ENCODE peak calls at places on chromosome 14, in ten cellular contexts. One of them, this sample, is unnamed.

GRCh38 chr14:89458713-89459112 is 41.7 kb upstream of the FOXN3 start:
- DNase-seq in CD4-positive, alpha-beta T cell: no peak
- DNase-seq in progenitor cell of endocrine pancreas: no peak
- DNase-seq in bronchial epithelial cell: no peak
- DNase-seq in NCI-H774: no peak
- DNase-seq in T-helper 17 cell: no peak
- DNase-seq in GM12878: no peak
- DNase-seq in NCI-H748 treated with DMSO at 0.1 percent for 48 hours: no peak
- DNase-seq in ACHN: no peak
- DNase-seq in keratinocyte: no peak
- DNase-seq in this sample: no peak

GRCh38 chr14:37637341-37637740 is 41.9 kb downstream of the TTC6 start:
- DNase-seq in CD4-positive, alpha-beta T cell: no peak
- DNase-seq in progenitor cell of endocrine pancreas: no peak
- DNase-seq in bronchial epithelial cell: no peak
- DNase-seq in NCI-H774: no peak
- DNase-seq in T-helper 17 cell: no peak
- DNase-seq in GM12878: no peak
- DNase-seq in NCI-H748 treated with DMSO at 0.1 percent for 48 hours: no peak
- DNase-seq in ACHN: no peak
- DNase-seq in keratinocyte: no peak
- DNase-seq in this sample: no peak

GRCh38 chr14:65098586-65098985 is 3.7 kb downstream of the MAX start:
- DNase-seq in CD4-positive, alpha-beta T cell: no peak
- DNase-seq in progenitor cell of endocrine pancreas: no peak
- DNase-seq in bronchial epithelial cell: no peak
- DNase-seq in NCI-H774: no peak
- DNase-seq in T-helper 17 cell: no peak
- DNase-seq in GM12878: peak; percentile 37
- DNase-seq in NCI-H748 treated with DMSO at 0.1 percent for 48 hours: no peak
- DNase-seq in ACHN: peak; percentile 60
- DNase-seq in keratinocyte: no peak
- DNase-seq in this sample: no peak

GRCh38 chr14:99035712-99036593 is 236.0 kb downstream of the BCL11B start:
- DNase-seq in CD4-positive, alpha-beta T cell: no peak
- DNase-seq in progenitor cell of endocrine pancreas: no peak
- DNase-seq in bronchial epithelial cell: peak; percentile 91
- DNase-seq in NCI-H774: no peak
- DNase-seq in T-helper 17 cell: no peak
- DNase-seq in GM12878: no peak
- DNase-seq in NCI-H748 treated with DMSO at 0.1 percent for 48 hours: no peak
- DNase-seq in ACHN: peak; percentile 81
- DNase-seq in keratinocyte: peak; percentile 73
- DNase-seq in this sample: peak; percentile 84

GRCh38 chr14:104436047-104436531 is 143.5 kb upstream of the C14orf180 start:
- DNase-seq in CD4-positive, alpha-beta T cell: no peak
- DNase-seq in progenitor cell of endocrine pancreas: no peak
- DNase-seq in bronchial epithelial cell: no peak
- DNase-seq in NCI-H774: no peak
- DNase-seq in T-helper 17 cell: no peak
- DNase-seq in GM12878: no peak
- DNase-seq in NCI-H748 treated with DMSO at 0.1 percent for 48 hours: no peak
- DNase-seq in ACHN: no peak
- DNase-seq in keratinocyte: no peak
- DNase-seq in this sample: peak; percentile 16

GRCh38 chr14:99579903-99580570 is 24.0 kb downstream of the CCDC85C start:
- DNase-seq in CD4-positive, alpha-beta T cell: no peak
- DNase-seq in progenitor cell of endocrine pancreas: peak; percentile 50
- DNase-seq in bronchial epithelial cell: peak; percentile 92
- DNase-seq in NCI-H774: no peak
- DNase-seq in T-helper 17 cell: no peak
- DNase-seq in GM12878: no peak
- DNase-seq in NCI-H748 treated with DMSO at 0.1 percent for 48 hours: no peak
- DNase-seq in ACHN: peak; percentile 87
- DNase-seq in keratinocyte: peak; percentile 99
- DNase-seq in this sample: peak; percentile 28

GRCh38 chr14:38592764-38593442 is 337.0 kb upstream of the CLEC14A start:
- DNase-seq in CD4-positive, alpha-beta T cell: no peak
- DNase-seq in progenitor cell of endocrine pancreas: no peak
- DNase-seq in bronchial epithelial cell: no peak
- DNase-seq in NCI-H774: no peak
- DNase-seq in T-helper 17 cell: no peak
- DNase-seq in GM12878: no peak
- DNase-seq in NCI-H748 treated with DMSO at 0.1 percent for 48 hours: no peak
- DNase-seq in ACHN: no peak
- DNase-seq in keratinocyte: no peak
- DNase-seq in this sample: no peak

GRCh38 chr14:104262515-104263514 is 124.4 kb downstream of the KIF26A start:
- DNase-seq in CD4-positive, alpha-beta T cell: no peak
- DNase-seq in progenitor cell of endocrine pancreas: peak; percentile 7
- DNase-seq in bronchial epithelial cell: no peak
- DNase-seq in NCI-H774: no peak
- DNase-seq in T-helper 17 cell: no peak
- DNase-seq in GM12878: no peak
- DNase-seq in NCI-H748 treated with DMSO at 0.1 percent for 48 hours: no peak
- DNase-seq in ACHN: no peak
- DNase-seq in keratinocyte: no peak
- DNase-seq in this sample: no peak

GRCh38 chr14:106605548-106606448 is 1079.4 kb downstream of the TMEM121 start:
- DNase-seq in CD4-positive, alpha-beta T cell: peak; percentile 73
- DNase-seq in progenitor cell of endocrine pancreas: no peak
- DNase-seq in bronchial epithelial cell: no peak
- DNase-seq in NCI-H774: no peak
- DNase-seq in T-helper 17 cell: peak; percentile 56
- DNase-seq in GM12878: peak; percentile 21
- DNase-seq in NCI-H748 treated with DMSO at 0.1 percent for 48 hours: no peak
- DNase-seq in ACHN: no peak
- DNase-seq in keratinocyte: no peak
- DNase-seq in this sample: no peak

GRCh38 chr14:23061995-23062394 is 4.7 kb upstream of the CDH24 start:
- DNase-seq in CD4-positive, alpha-beta T cell: no peak
- DNase-seq in progenitor cell of endocrine pancreas: no peak
- DNase-seq in bronchial epithelial cell: peak; percentile 95
- DNase-seq in NCI-H774: no peak
- DNase-seq in T-helper 17 cell: no peak
- DNase-seq in GM12878: no peak
- DNase-seq in NCI-H748 treated with DMSO at 0.1 percent for 48 hours: no peak
- DNase-seq in ACHN: peak; percentile 95
- DNase-seq in keratinocyte: no peak
- DNase-seq in this sample: peak; percentile 96

This sample was measured in brain microvascular endothelial cell.